ENCODE peak calls at places on chromosome 14, in seven cellular contexts. K is uterus; V is MM.1S; S is CD4-positive, CD25-positive, alpha-beta regulatory T cell; Q is prostate gland; J is GM12878; L is small intestine. Y is an unnamed sample.

GRCh38 chr14:72495668-72496067 is 398.2 kb downstream of the DPF3 start:
- DNase-seq in K (no peak), V (no peak), S (no peak), Q (no peak), J (no peak), L (no peak), Y (no peak)

GRCh38 chr14:81366259-81366658 is 33.9 kb downstream of the STON2 start:
- DNase-seq in K (no peak), V (no peak), S (no peak), Q (peak), J (no peak), L (no peak), Y (no peak)

GRCh38 chr14:24535737-24536136 is 27.7 kb upstream of the CMA1 start:
- DNase-seq in K (no peak), V (no peak), S (no peak), Q (no peak), J (no peak), L (no peak), Y (no peak)

GRCh38 chr14:100443643-100444042 is 120.5 kb downstream of the SLC25A47 start:
- DNase-seq in K (no peak), V (no peak), S (no peak), Q (no peak), J (no peak), L (no peak), Y (no peak)

GRCh38 chr14:70181276-70181675 is 7.5 kb downstream of the SLC8A3 start:
- DNase-seq in K (no peak), V (no peak), S (no peak), Q (no peak), J (no peak), L (no peak), Y (no peak)

GRCh38 chr14:69289811-69290520 is 30.0 kb downstream of the GALNT16 start:
- DNase-seq in K (no peak), V (no peak), S (no peak), Q (no peak), J (no peak), L (no peak), Y (no peak)

GRCh38 chr14:69045857-69046351 is 66.8 kb upstream of the ACTN1 start:
- DNase-seq in K (peak), V (no peak), S (no peak), Q (no peak), J (no peak), L (no peak), Y (no peak)

GRCh38 chr14:87995500-87996275 is 2.7 kb upstream of the GALC start:
- DNase-seq in K (no peak), V (no peak), S (no peak), Q (no peak), J (no peak), L (peak), Y (no peak)

GRCh38 chr14:33943081-33943480 is 7.8 kb downstream of the EGLN3 start:
- DNase-seq in K (no peak), V (no peak), S (no peak), Q (peak), J (no peak), L (peak), Y (no peak)

GRCh38 chr14:96195441-96196081 is 9.1 kb upstream of the BDKRB2 start:
- DNase-seq in K (no peak), V (no peak), S (no peak), Q (no peak), J (no peak), L (no peak), Y (no peak)

GRCh38 chr14:21136024-21136423 is 19.8 kb downstream of the OR5AU1 start:
- DNase-seq in K (no peak), V (peak), S (no peak), Q (no peak), J (no peak), L (peak), Y (no peak)

GRCh38 chr14:68733086-68733621 is 59.7 kb downstream of the ZFP36L1 start:
- DNase-seq in K (no peak), V (no peak), S (no peak), Q (no peak), J (peak), L (no peak), Y (no peak)

GRCh38 chr14:22314183-22314820 is 274.7 kb downstream of the DAD1 start:
- DNase-seq in K (peak), V (peak), S (no peak), Q (peak), J (peak), L (peak), Y (no peak)

GRCh38 chr14:89176090-89176757 is 240.8 kb downstream of the FOXN3 start:
- DNase-seq in K (no peak), V (no peak), S (no peak), Q (no peak), J (no peak), L (no peak), Y (no peak)

GRCh38 chr14:70919774-70920173 is 12.5 kb downstream of the PCNX1 start:
- DNase-seq in K (no peak), V (no peak), S (no peak), Q (no peak), J (no peak), L (no peak), Y (no peak)

GRCh38 chr14:45359766-45360165 is 106.8 kb upstream of the MIS18BP1 start:
- DNase-seq in K (no peak), V (no peak), S (no peak), Q (no peak), J (no peak), L (no peak), Y (no peak)

GRCh38 chr14:31070431-31070830 is 44.3 kb upstream of the STRN3 start:
- DNase-seq in K (no peak), V (no peak), S (no peak), Q (no peak), J (no peak), L (no peak), Y (no peak)

GRCh38 chr14:52352546-52352945 is 38.4 kb downstream of the PTGER2 start:
- DNase-seq in K (no peak), V (no peak), S (no peak), Q (no peak), J (no peak), L (peak), Y (no peak)

GRCh38 chr14:48546996-48547395 is 871.6 kb upstream of the MDGA2 start:
- DNase-seq in K (no peak), V (no peak), S (no peak), Q (no peak), J (no peak), L (no peak), Y (no peak)

GRCh38 chr14:58712357-58712756 is 74.6 kb downstream of the DACT1 start:
- DNase-seq in K (no peak), V (no peak), S (no peak), Q (no peak), J (no peak), L (no peak), Y (no peak)

GRCh38 chr14:49972840-49973239 is 80.0 kb downstream of the ARF6 start:
- DNase-seq in K (peak), V (peak), S (no peak), Q (peak), J (no peak), L (peak), Y (no peak)

GRCh38 chr14:68794856-68795601 is 2.2 kb upstream of the ZFP36L1 start:
- DNase-seq in K (peak), V (peak), S (peak), Q (peak), J (no peak), L (peak), Y (peak)

GRCh38 chr14:102217987-102218421 is 78.3 kb downstream of the WDR20 start:
- DNase-seq in K (no peak), V (no peak), S (no peak), Q (no peak), J (no peak), L (no peak), Y (no peak)

GRCh38 chr14:61398221-61398620 is 76.8 kb downstream of the PRKCH start:
- DNase-seq in K (no peak), V (no peak), S (no peak), Q (no peak), J (no peak), L (no peak), Y (no peak)

GRCh38 chr14:94036328-94037167 is 10.4 kb downstream of the OTUB2 start:
- DNase-seq in K (peak), V (peak), S (peak), Q (peak), J (no peak), L (peak), Y (peak)

GRCh38 chr14:76961631-76962302 is 66.7 kb downstream of the IRF2BPL start:
- DNase-seq in K (peak), V (peak), S (peak), Q (peak), J (peak), L (peak), Y (peak)
- H3K27ac ChIP-seq in K (peak), V (peak), S (peak), Q (peak), J (peak), L (peak), Y (peak)

GRCh38 chr14:51117579-51117978 is 22.7 kb upstream of the TRIM9 start:
- DNase-seq in K (no peak), V (no peak), S (no peak), Q (no peak), J (no peak), L (no peak), Y (no peak)
- H3K27ac ChIP-seq in K (no peak), V (no peak), S (no peak), Q (no peak), J (no peak), L (no peak), Y (no peak)

GRCh38 chr14:90510208-90510607 is 113.4 kb downstream of the CALM1 start:
- DNase-seq in K (no peak), V (no peak), S (no peak), Q (peak), J (no peak), L (peak), Y (no peak)
- H3K27ac ChIP-seq in K (no peak), V (no peak), S (no peak), Q (peak), J (no peak), L (no peak), Y (no peak)

GRCh38 chr14:92546347-92547053 is 32.9 kb downstream of the RIN3 start:
- DNase-seq in K (no peak), V (no peak), S (no peak), Q (no peak), J (no peak), L (no peak), Y (no peak)
- H3K27ac ChIP-seq in K (no peak), V (no peak), S (no peak), Q (no peak), J (no peak), L (no peak), Y (no peak)